ENCODE peak calls at places on chromosome 1, in four cellular contexts. O is A549, A is K562, G is HepG2. I is an unnamed sample.

GRCh38 chr1:38076038-38076437 is 29.4 kb upstream of the POU3F1 start:
- DNase-seq in O (no peak), A (peak; percentile 60), G (no peak), I (peak; percentile 75)

GRCh38 chr1:12851779-12852178 is 3.3 kb upstream of the HNRNPCL1 start:
- DNase-seq in O (no peak), A (no peak), G (no peak), I (no peak)

GRCh38 chr1:153699116-153699515 is 20.6 kb downstream of the NPR1 start:
- DNase-seq in O (no peak), A (no peak), G (no peak), I (no peak)

GRCh38 chr1:225700164-225700740 is 47.3 kb upstream of the ENAH start:
- DNase-seq in O (peak; percentile 89), A (no peak), G (peak; percentile 100), I (no peak)

GRCh38 chr1:14037101-14037807 is 337.3 kb downstream of the PRDM2 start:
- DNase-seq in O (no peak), A (no peak), G (no peak), I (no peak)

GRCh38 chr1:165288301-165289120 is 68.0 kb downstream of the LMX1A start:
- DNase-seq in O (peak; percentile 11), A (no peak), G (no peak), I (no peak)

GRCh38 chr1:228982637-228983036 is 247.4 kb downstream of the RHOU start:
- DNase-seq in O (no peak), A (no peak), G (peak; percentile 54), I (no peak)

GRCh38 chr1:36034692-36035091 is 49.2 kb upstream of the TEKT2 start:
- DNase-seq in O (peak; percentile 2), A (peak; percentile 16), G (no peak), I (no peak)

GRCh38 chr1:69103213-69103612 is 464.5 kb upstream of the LRRC7 start:
- DNase-seq in O (no peak), A (no peak), G (no peak), I (no peak)

GRCh38 chr1:21154717-21155116 is 22.0 kb downstream of the EIF4G3 start:
- DNase-seq in O (no peak), A (no peak), G (no peak), I (no peak)

GRCh38 chr1:205928256-205928655 is 15.0 kb downstream of the SLC26A9 start:
- DNase-seq in O (no peak), A (no peak), G (no peak), I (no peak)

GRCh38 chr1:31396633-31397351 is 16.2 kb upstream of the SERINC2 start:
- DNase-seq in O (no peak), A (peak; percentile 41), G (no peak), I (peak; percentile 58)

GRCh38 chr1:96513136-96513535 is 208.4 kb upstream of the PTBP2 start:
- DNase-seq in O (no peak), A (no peak), G (no peak), I (no peak)

GRCh38 chr1:29360768-29361167 is 124.4 kb downstream of the PTPRU start:
- DNase-seq in O (no peak), A (no peak), G (no peak), I (no peak)

GRCh38 chr1:36924282-36924791 is 110.0 kb downstream of the GRIK3 start:
- DNase-seq in O (no peak), A (peak; percentile 74), G (peak; percentile 18), I (peak; percentile 90)

GRCh38 chr1:182888736-182889531 is 49.8 kb downstream of the DHX9 start:
- DNase-seq in O (no peak), A (peak; percentile 20), G (no peak), I (no peak)

GRCh38 chr1:183871142-183871541 is 66.2 kb downstream of the RGL1 start:
- DNase-seq in O (no peak), A (no peak), G (peak; percentile 16), I (no peak)

GRCh38 chr1:226662704-226663326 is 76.3 kb downstream of the ITPKB start:
- DNase-seq in O (peak; percentile 54), A (peak; percentile 20), G (no peak), I (no peak)

GRCh38 chr1:12344611-12345299 is 114.9 kb downstream of the VPS13D start:
- DNase-seq in O (no peak), A (no peak), G (no peak), I (no peak)

GRCh38 chr1:95216292-95216990 is 17.6 kb upstream of the RWDD3 start:
- DNase-seq in O (no peak), A (no peak), G (no peak), I (no peak)

GRCh38 chr1:77831976-77832695 is 52.7 kb downstream of the MIGA1 start:
- DNase-seq in O (no peak), A (no peak), G (no peak), I (no peak)

GRCh38 chr1:116309090-116309870 is 63.8 kb upstream of the ATP1A1 start:
- DNase-seq in O (no peak), A (no peak), G (no peak), I (no peak)

GRCh38 chr1:180540697-180541594 is 17.8 kb upstream of the OVAAL start:
- DNase-seq in O (no peak), A (no peak), G (no peak), I (no peak)

GRCh38 chr1:222911866-222912265 is 97.0 kb downstream of the DISP1 start:
- DNase-seq in O (no peak), A (no peak), G (no peak), I (no peak)

GRCh38 chr1:241118049-241118448 is 239.0 kb downstream of the RGS7 start:
- DNase-seq in O (no peak), A (no peak), G (no peak), I (no peak)

GRCh38 chr1:170410391-170411146 is 121.4 kb upstream of the GORAB start:
- DNase-seq in O (no peak), A (no peak), G (no peak), I (no peak)
- TF ChIP-seq HMGXB4 in O (no peak), A (no peak), G (no peak), I (no peak)

GRCh38 chr1:149846600-149847466 is 52.5 kb upstream of the BOLA1 start:
- DNase-seq in O (no peak), A (no peak), G (no peak), I (no peak)

GRCh38 chr1:149849947-149850360 is 49.4 kb upstream of the BOLA1 start:
- DNase-seq in O (no peak), A (peak; percentile 30), G (no peak), I (no peak)

GRCh38 chr1:149848340-149848771 is 51.0 kb upstream of the BOLA1 start:
- DNase-seq in O (no peak), A (peak; percentile 43), G (peak; percentile 37), I (no peak)

GRCh38 chr1:149849246-149849946 is 50.0 kb upstream of the BOLA1 start:
- DNase-seq in O (no peak), A (peak; percentile 17), G (no peak), I (no peak)

DNA sequence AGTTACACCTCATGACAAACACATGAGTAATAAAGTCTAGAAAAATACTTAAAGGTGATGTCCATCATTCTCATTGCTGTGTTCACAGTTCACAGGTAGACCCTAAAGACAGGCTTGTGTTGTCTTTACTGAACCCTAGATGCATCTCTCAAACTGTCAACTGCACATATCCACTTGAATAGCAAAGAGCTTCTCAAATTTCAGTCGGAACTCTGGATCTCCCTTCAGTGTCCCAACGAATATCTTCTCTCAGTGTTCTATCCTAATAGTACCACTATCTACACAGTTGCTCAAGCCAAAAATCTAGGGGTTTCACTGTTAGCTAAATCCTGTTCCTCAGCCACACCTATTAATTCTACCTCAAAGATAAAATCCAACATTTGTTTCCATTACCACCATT is 50.6 kb upstream of the BOLA1 start:
- DNase-seq in O (no peak), A (peak; percentile 44), G (peak; percentile 10), I (no peak)
- TF ChIP-seq HMGXB4 in O (no peak), A (no peak), G (no peak), I (no peak)

GRCh38 chr1:1777510-1777909 is 760 bp downstream of the NADK start:
- DNase-seq in O (no peak), A (peak; percentile 67), G (no peak), I (no peak)
- TF ChIP-seq HMGXB4 in O (no peak), A (no peak), G (no peak), I (no peak)

DNA sequence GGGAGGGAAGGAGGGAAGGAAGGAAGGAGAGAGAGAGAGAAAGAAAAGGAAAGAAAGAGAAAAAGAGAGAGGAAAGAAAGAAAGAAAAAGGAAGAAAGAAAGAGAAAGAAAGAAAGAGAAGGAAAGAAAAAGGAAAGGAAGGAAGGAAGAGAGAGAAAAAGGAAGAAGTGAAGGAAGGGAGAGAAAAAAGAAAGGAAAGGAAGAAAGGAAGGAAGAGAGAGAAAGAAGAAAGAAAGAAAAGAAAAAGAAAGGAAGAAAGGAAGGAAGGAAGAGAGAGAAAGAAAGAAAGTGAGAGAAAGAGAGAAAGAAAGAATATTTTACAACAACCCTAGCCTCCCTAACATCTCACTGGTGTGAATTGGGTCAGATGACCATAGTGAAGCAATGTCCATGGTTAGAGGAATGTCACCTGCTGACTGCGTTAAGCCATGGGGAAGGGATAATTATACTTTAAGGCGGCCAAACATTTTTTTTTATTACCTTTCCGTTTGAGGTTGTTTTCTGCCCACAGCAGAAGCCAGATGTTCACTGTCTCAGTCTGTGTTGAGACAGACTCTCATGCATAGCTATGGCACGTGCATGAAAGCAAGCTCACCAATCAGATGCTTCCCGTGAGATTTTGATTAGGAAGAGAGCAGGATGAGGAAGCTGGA is 76.4 kb downstream of the SNRPE start:
- DNase-seq in O (no peak), A (no peak), G (no peak), I (no peak)
- TF ChIP-seq HMGXB4 in O (no peak), A (no peak), G (no peak), I (no peak)

GRCh38 chr1:103459385-103459784 is 66.1 kb upstream of the RNPC3 start:
- DNase-seq in O (no peak), A (no peak), G (no peak), I (no peak)

GRCh38 chr1:103467100-103467499 is 58.4 kb upstream of the RNPC3 start:
- DNase-seq in O (no peak), A (no peak), G (no peak), I (no peak)

GRCh38 chr1:103457856-103458255 is 67.6 kb upstream of the RNPC3 start:
- DNase-seq in O (no peak), A (no peak), G (no peak), I (peak; percentile 13)

GRCh38 chr1:103460496-103460895 is 65.0 kb upstream of the RNPC3 start:
- DNase-seq in O (no peak), A (no peak), G (no peak), I (no peak)

GRCh38 chr1:103461171-103462105 is 64.1 kb upstream of the RNPC3 start:
- DNase-seq in O (peak; percentile 4), A (peak; percentile 5), G (no peak), I (no peak)
- TF ChIP-seq HMGXB4 in O (no peak), A (no peak), G (no peak), I (no peak)

GRCh38 chr1:221478050-221478949 is 263.6 kb downstream of the DUSP10 start:
- DNase-seq in O (peak; percentile 34), A (peak; percentile 53), G (peak; percentile 12), I (peak; percentile 65)
- TF ChIP-seq HMGXB4 in O (no peak), A (no peak), G (no peak), I (no peak)

DNA sequence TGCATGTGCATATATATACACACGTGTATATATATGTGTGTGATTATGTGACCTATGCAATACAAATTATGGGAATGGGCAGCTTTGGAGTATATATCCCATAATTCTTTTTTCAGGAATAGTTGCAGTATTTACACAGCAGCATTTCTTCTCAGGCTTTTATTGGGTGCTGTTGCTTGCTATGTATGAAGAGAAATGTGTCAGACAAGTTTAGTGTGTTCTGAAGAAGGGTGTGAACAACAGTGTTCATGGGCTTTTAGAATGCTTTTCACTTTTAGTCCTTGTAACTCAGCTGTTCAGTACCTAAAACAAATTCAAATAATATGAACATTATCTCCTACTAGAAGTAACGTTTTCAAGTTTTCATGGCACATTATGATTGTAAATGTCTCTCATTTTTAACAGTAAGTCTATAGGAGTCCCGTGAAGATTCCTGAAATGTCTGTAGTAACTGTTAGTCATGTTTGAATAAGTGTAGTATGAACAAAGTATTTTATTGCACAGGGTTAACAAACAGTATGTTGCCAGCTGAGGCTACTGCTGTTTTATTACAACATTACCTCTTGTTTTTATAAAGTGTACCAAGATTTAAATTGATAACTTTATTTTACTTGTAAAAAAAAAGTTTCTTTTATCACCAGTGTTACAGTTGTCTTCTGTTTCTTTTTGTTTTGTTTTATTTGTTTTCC is 42.5 kb downstream of the TMED5 start:
- DNase-seq in O (no peak), A (no peak), G (no peak), I (no peak)
- TF ChIP-seq HMGXB4 in O (no peak), A (no peak), G (no peak), I (no peak)